ENCODE peak calls at places on chromosomes 2 and 18, in nine cellular contexts. One of them, this sample, is unnamed.

GRCh38 chr2:199602896-199603482 is 145.2 kb upstream of the SATB2 start:
- DNase-seq in activated CD8-positive, alpha-beta memory T cell treated with anti-CD3 and anti-CD28 coated beads for 24 hours: no peak
- DNase-seq in NCI-H1417: peak
- DNase-seq in HEK293T: no peak
- DNase-seq in glomerular endothelial cell: no peak
- DNase-seq in fibroblast of villous mesenchyme: no peak
- DNase-seq in GM23248: peak
- DNase-seq in NCI-H1105: no peak
- DNase-seq in stimulated activated CD4-positive, alpha-beta T cell treated with anti-CD3 and anti-CD28 coated beads, Interleukin-15, amount 100 ng/mL, for 24 hours: no peak
- DNase-seq in this sample: no peak

GRCh38 chr2:119683074-119683716 is 4.2 kb downstream of the TMEM177 start:
- DNase-seq in fibroblast of villous mesenchyme: no peak
- DNase-seq in stimulated activated CD4-positive, alpha-beta T cell treated with anti-CD3 and anti-CD28 coated beads, Interleukin-15, amount 100 ng/mL, for 24 hours: no peak
- DNase-seq in NCI-H1105: no peak
- DNase-seq in GM23248: no peak
- DNase-seq in activated CD8-positive, alpha-beta memory T cell treated with anti-CD3 and anti-CD28 coated beads for 24 hours: no peak
- DNase-seq in glomerular endothelial cell: no peak
- DNase-seq in NCI-H1417: no peak
- DNase-seq in HEK293T: no peak
- DNase-seq in this sample: no peak

GRCh38 chr2:218290316-218291261 is 1.7 kb downstream of the TMBIM1 start:
- DNase-seq in activated CD8-positive, alpha-beta memory T cell treated with anti-CD3 and anti-CD28 coated beads for 24 hours: no peak
- DNase-seq in glomerular endothelial cell: no peak
- DNase-seq in GM23248: peak
- DNase-seq in NCI-H1417: no peak
- DNase-seq in HEK293T: no peak
- DNase-seq in NCI-H1105: no peak
- DNase-seq in fibroblast of villous mesenchyme: peak
- DNase-seq in stimulated activated CD4-positive, alpha-beta T cell treated with anti-CD3 and anti-CD28 coated beads, Interleukin-15, amount 100 ng/mL, for 24 hours: peak
- DNase-seq in this sample: no peak

GRCh38 chr18:55265916-55266488 is 306.7 kb upstream of the CCDC68 start:
- DNase-seq in glomerular endothelial cell: no peak
- DNase-seq in activated CD8-positive, alpha-beta memory T cell treated with anti-CD3 and anti-CD28 coated beads for 24 hours: no peak
- DNase-seq in GM23248: peak
- DNase-seq in NCI-H1105: no peak
- DNase-seq in NCI-H1417: no peak
- DNase-seq in HEK293T: no peak
- DNase-seq in stimulated activated CD4-positive, alpha-beta T cell treated with anti-CD3 and anti-CD28 coated beads, Interleukin-15, amount 100 ng/mL, for 24 hours: no peak
- DNase-seq in fibroblast of villous mesenchyme: peak
- DNase-seq in this sample: peak

GRCh38 chr2:166900700-166901099 is 12.4 kb downstream of the XIRP2 start:
- DNase-seq in NCI-H1417: no peak
- DNase-seq in glomerular endothelial cell: no peak
- DNase-seq in activated CD8-positive, alpha-beta memory T cell treated with anti-CD3 and anti-CD28 coated beads for 24 hours: no peak
- DNase-seq in HEK293T: peak
- DNase-seq in GM23248: peak
- DNase-seq in NCI-H1105: no peak
- DNase-seq in fibroblast of villous mesenchyme: peak
- DNase-seq in stimulated activated CD4-positive, alpha-beta T cell treated with anti-CD3 and anti-CD28 coated beads, Interleukin-15, amount 100 ng/mL, for 24 hours: no peak
- DNase-seq in this sample: peak

GRCh38 chr2:241897231-241897916 is 27.8 kb downstream of the RTP5 start:
- DNase-seq in glomerular endothelial cell: no peak
- DNase-seq in HEK293T: no peak
- DNase-seq in NCI-H1417: no peak
- DNase-seq in stimulated activated CD4-positive, alpha-beta T cell treated with anti-CD3 and anti-CD28 coated beads, Interleukin-15, amount 100 ng/mL, for 24 hours: no peak
- DNase-seq in NCI-H1105: no peak
- DNase-seq in fibroblast of villous mesenchyme: no peak
- DNase-seq in activated CD8-positive, alpha-beta memory T cell treated with anti-CD3 and anti-CD28 coated beads for 24 hours: peak
- DNase-seq in GM23248: no peak
- DNase-seq in this sample: no peak

GRCh38 chr18:45359275-45360009 is 255.8 kb upstream of the SLC14A2 start:
- DNase-seq in activated CD8-positive, alpha-beta memory T cell treated with anti-CD3 and anti-CD28 coated beads for 24 hours: no peak
- DNase-seq in stimulated activated CD4-positive, alpha-beta T cell treated with anti-CD3 and anti-CD28 coated beads, Interleukin-15, amount 100 ng/mL, for 24 hours: no peak
- DNase-seq in fibroblast of villous mesenchyme: no peak
- DNase-seq in GM23248: no peak
- DNase-seq in HEK293T: no peak
- DNase-seq in NCI-H1417: peak
- DNase-seq in NCI-H1105: peak
- DNase-seq in glomerular endothelial cell: no peak
- DNase-seq in this sample: no peak

GRCh38 chr2:101690547-101691182 is 6.8 kb upstream of the MAP4K4 start:
- DNase-seq in activated CD8-positive, alpha-beta memory T cell treated with anti-CD3 and anti-CD28 coated beads for 24 hours: no peak
- DNase-seq in NCI-H1105: no peak
- DNase-seq in stimulated activated CD4-positive, alpha-beta T cell treated with anti-CD3 and anti-CD28 coated beads, Interleukin-15, amount 100 ng/mL, for 24 hours: no peak
- DNase-seq in GM23248: no peak
- DNase-seq in fibroblast of villous mesenchyme: no peak
- DNase-seq in NCI-H1417: no peak
- DNase-seq in glomerular endothelial cell: no peak
- DNase-seq in HEK293T: no peak
- DNase-seq in this sample: no peak

GRCh38 chr2:65431417-65432226 is 777 bp downstream of the SPRED2 start:
- DNase-seq in HEK293T: peak
- DNase-seq in glomerular endothelial cell: no peak
- DNase-seq in NCI-H1417: peak
- DNase-seq in fibroblast of villous mesenchyme: peak
- DNase-seq in NCI-H1105: peak
- DNase-seq in GM23248: peak
- DNase-seq in stimulated activated CD4-positive, alpha-beta T cell treated with anti-CD3 and anti-CD28 coated beads, Interleukin-15, amount 100 ng/mL, for 24 hours: peak
- DNase-seq in activated CD8-positive, alpha-beta memory T cell treated with anti-CD3 and anti-CD28 coated beads for 24 hours: peak
- DNase-seq in this sample: peak

GRCh38 chr2:34107811-34108210 is 508.7 kb upstream of the FAM98A start:
- DNase-seq in fibroblast of villous mesenchyme: no peak
- DNase-seq in stimulated activated CD4-positive, alpha-beta T cell treated with anti-CD3 and anti-CD28 coated beads, Interleukin-15, amount 100 ng/mL, for 24 hours: no peak
- DNase-seq in NCI-H1105: no peak
- DNase-seq in NCI-H1417: no peak
- DNase-seq in HEK293T: no peak
- DNase-seq in GM23248: no peak
- DNase-seq in activated CD8-positive, alpha-beta memory T cell treated with anti-CD3 and anti-CD28 coated beads for 24 hours: no peak
- DNase-seq in glomerular endothelial cell: no peak
- DNase-seq in this sample: no peak

GRCh38 chr2:234679766-234680687 is 183.1 kb upstream of the ARL4C start:
- DNase-seq in GM23248: peak
- DNase-seq in HEK293T: no peak
- DNase-seq in NCI-H1417: no peak
- DNase-seq in NCI-H1105: no peak
- DNase-seq in stimulated activated CD4-positive, alpha-beta T cell treated with anti-CD3 and anti-CD28 coated beads, Interleukin-15, amount 100 ng/mL, for 24 hours: no peak
- DNase-seq in glomerular endothelial cell: peak
- DNase-seq in fibroblast of villous mesenchyme: peak
- DNase-seq in activated CD8-positive, alpha-beta memory T cell treated with anti-CD3 and anti-CD28 coated beads for 24 hours: no peak
- DNase-seq in this sample: peak

GRCh38 chr2:15914981-15915380 is 25.4 kb upstream of the MYCN start:
- DNase-seq in activated CD8-positive, alpha-beta memory T cell treated with anti-CD3 and anti-CD28 coated beads for 24 hours: no peak
- DNase-seq in HEK293T: no peak
- DNase-seq in stimulated activated CD4-positive, alpha-beta T cell treated with anti-CD3 and anti-CD28 coated beads, Interleukin-15, amount 100 ng/mL, for 24 hours: no peak
- DNase-seq in GM23248: no peak
- DNase-seq in fibroblast of villous mesenchyme: no peak
- DNase-seq in glomerular endothelial cell: no peak
- DNase-seq in NCI-H1105: no peak
- DNase-seq in NCI-H1417: no peak
- DNase-seq in this sample: no peak

GRCh38 chr2:25685741-25686140 is 12.4 kb upstream of the DTNB start:
- DNase-seq in glomerular endothelial cell: no peak
- DNase-seq in NCI-H1105: no peak
- DNase-seq in activated CD8-positive, alpha-beta memory T cell treated with anti-CD3 and anti-CD28 coated beads for 24 hours: no peak
- DNase-seq in GM23248: no peak
- DNase-seq in NCI-H1417: peak
- DNase-seq in stimulated activated CD4-positive, alpha-beta T cell treated with anti-CD3 and anti-CD28 coated beads, Interleukin-15, amount 100 ng/mL, for 24 hours: no peak
- DNase-seq in HEK293T: no peak
- DNase-seq in fibroblast of villous mesenchyme: no peak
- DNase-seq in this sample: no peak

GRCh38 chr2:6945821-6946220 is 28.6 kb downstream of the RNF144A start:
- DNase-seq in HEK293T: no peak
- DNase-seq in stimulated activated CD4-positive, alpha-beta T cell treated with anti-CD3 and anti-CD28 coated beads, Interleukin-15, amount 100 ng/mL, for 24 hours: no peak
- DNase-seq in NCI-H1105: no peak
- DNase-seq in NCI-H1417: no peak
- DNase-seq in fibroblast of villous mesenchyme: no peak
- DNase-seq in GM23248: no peak
- DNase-seq in glomerular endothelial cell: no peak
- DNase-seq in activated CD8-positive, alpha-beta memory T cell treated with anti-CD3 and anti-CD28 coated beads for 24 hours: no peak
- DNase-seq in this sample: peak

GRCh38 chr2:231714639-231715498 is 6.5 kb downstream of the PTMA start:
- DNase-seq in stimulated activated CD4-positive, alpha-beta T cell treated with anti-CD3 and anti-CD28 coated beads, Interleukin-15, amount 100 ng/mL, for 24 hours: peak
- DNase-seq in NCI-H1417: peak
- DNase-seq in NCI-H1105: peak
- DNase-seq in GM23248: peak
- DNase-seq in glomerular endothelial cell: no peak
- DNase-seq in activated CD8-positive, alpha-beta memory T cell treated with anti-CD3 and anti-CD28 coated beads for 24 hours: peak
- DNase-seq in fibroblast of villous mesenchyme: peak
- DNase-seq in HEK293T: peak
- DNase-seq in this sample: peak

GRCh38 chr2:240129311-240129710 is 6.8 kb downstream of the COPS9 start:
- DNase-seq in stimulated activated CD4-positive, alpha-beta T cell treated with anti-CD3 and anti-CD28 coated beads, Interleukin-15, amount 100 ng/mL, for 24 hours: no peak
- DNase-seq in HEK293T: no peak
- DNase-seq in activated CD8-positive, alpha-beta memory T cell treated with anti-CD3 and anti-CD28 coated beads for 24 hours: peak
- DNase-seq in GM23248: no peak
- DNase-seq in glomerular endothelial cell: no peak
- DNase-seq in fibroblast of villous mesenchyme: no peak
- DNase-seq in NCI-H1417: no peak
- DNase-seq in NCI-H1105: no peak
- DNase-seq in this sample: no peak

This sample was measured in mesenchymal stem cell.